ENCODE peak calls at places on chromosomes 4 and X, in five cellular contexts. O is aorta; D is lower lobe of right lung; S is IMR-90; H is CD8-positive, alpha-beta T cell. U is an unnamed sample.

GRCh38 chr4:17511950-17512795 is at the start of gene QDPR:
- DNase-seq in O (peak; percentile 94), D (peak; percentile 90), S (peak; percentile 50), H (peak; percentile 70), U (peak; percentile 34)

GRCh38 chr4:158970786-158971185 is 132.1 kb upstream of the RAPGEF2 start:
- DNase-seq in O (no peak), D (no peak), S (peak; percentile 18), H (no peak), U (no peak)

GRCh38 chr4:176927117-176927516 is 134.4 kb upstream of the VEGFC start:
- DNase-seq in O (no peak), D (no peak), S (no peak), H (no peak), U (peak; percentile 39)

GRCh38 chr4:130563185-130563890 is 1467.4 kb downstream of the C4orf33 start:
- DNase-seq in O (peak; percentile 75), D (no peak), S (peak; percentile 72), H (no peak), U (peak; percentile 66)

GRCh38 chr4:4402966-4403365 is 16.1 kb downstream of the NSG1 start:
- DNase-seq in O (no peak), D (no peak), S (peak; percentile 8), H (no peak), U (peak; percentile 72)

GRCh38 chrX:2583194-2584162 is 82.7 kb upstream of the DHRSX start:
- DNase-seq in O (peak; percentile 62), D (no peak), S (no peak), H (no peak), U (no peak)

GRCh38 chr4:54368861-54369260 is 139.8 kb downstream of the PDGFRA start:
- DNase-seq in O (no peak), D (no peak), S (peak; percentile 60), H (no peak), U (no peak)

GRCh38 chr4:47553329-47554125 is 68.5 kb downstream of the ATP10D start:
- DNase-seq in O (no peak), D (no peak), S (peak; percentile 44), H (no peak), U (peak; percentile 49)

GRCh38 chrX:76253432-76253831 is 80.6 kb downstream of the PBDC1 start:
- DNase-seq in O (no peak), D (no peak), S (peak; percentile 56), H (peak; percentile 33), U (peak; percentile 17)

GRCh38 chr4:126986828-126987227 is 645.9 kb upstream of the INTU start:
- DNase-seq in O (no peak), D (no peak), S (peak; percentile 82), H (no peak), U (peak; percentile 75)

GRCh38 chr4:73593631-73594241 is 26.5 kb downstream of the RASSF6 start:
- DNase-seq in O (no peak), D (no peak), S (peak; percentile 49), H (no peak), U (no peak)

GRCh38 chr4:80577991-80578390 is 242.5 kb downstream of the CFAP299 start:
- DNase-seq in O (no peak), D (no peak), S (no peak), H (no peak), U (no peak)

GRCh38 chr4:109864134-109864533 is 16.2 kb downstream of the LRIT3 start:
- DNase-seq in O (no peak), D (no peak), S (no peak), H (no peak), U (no peak)

GRCh38 chr4:45147866-45148265 is 421.5 kb upstream of the GNPDA2 start:
- DNase-seq in O (no peak), D (no peak), S (no peak), H (no peak), U (peak; percentile 74)

GRCh38 chr4:165009493-165010227 is 22.1 kb upstream of the TRIM60 start:
- DNase-seq in O (no peak), D (no peak), S (no peak), H (no peak), U (no peak)

GRCh38 chr4:11765849-11766453 is 337.3 kb upstream of the HS3ST1 start:
- DNase-seq in O (no peak), D (no peak), S (peak; percentile 37), H (peak; percentile 11), U (peak; percentile 44)

GRCh38 chr4:184477201-184477999 is 3.0 kb upstream of the IRF2 start:
- DNase-seq in O (no peak), D (no peak), S (no peak), H (no peak), U (no peak)

GRCh38 chrX:103063191-103063845 is 653 bp downstream of the BEX1 start:
- DNase-seq in O (no peak), D (no peak), S (peak; percentile 12), H (no peak), U (no peak)

GRCh38 chr4:139229534-139230039 is 50.4 kb downstream of the MGARP start:
- DNase-seq in O (no peak), D (no peak), S (peak; percentile 68), H (no peak), U (no peak)

GRCh38 chr4:6680372-6681034 is 13.2 kb upstream of the S100P start:
- DNase-seq in O (peak; percentile 22), D (no peak), S (no peak), H (no peak), U (no peak)

GRCh38 chr4:13182136-13182535 is 302.0 kb downstream of the RAB28 start:
- DNase-seq in O (no peak), D (no peak), S (no peak), H (no peak), U (no peak)

GRCh38 chrX:44731160-44731559 is 112.7 kb upstream of the DUSP21 start:
- DNase-seq in O (no peak), D (no peak), S (peak; percentile 20), H (no peak), U (peak; percentile 56)

GRCh38 chrX:44735498-44735897 is 108.3 kb upstream of the DUSP21 start:
- DNase-seq in O (no peak), D (no peak), S (no peak), H (no peak), U (no peak)

DNA sequence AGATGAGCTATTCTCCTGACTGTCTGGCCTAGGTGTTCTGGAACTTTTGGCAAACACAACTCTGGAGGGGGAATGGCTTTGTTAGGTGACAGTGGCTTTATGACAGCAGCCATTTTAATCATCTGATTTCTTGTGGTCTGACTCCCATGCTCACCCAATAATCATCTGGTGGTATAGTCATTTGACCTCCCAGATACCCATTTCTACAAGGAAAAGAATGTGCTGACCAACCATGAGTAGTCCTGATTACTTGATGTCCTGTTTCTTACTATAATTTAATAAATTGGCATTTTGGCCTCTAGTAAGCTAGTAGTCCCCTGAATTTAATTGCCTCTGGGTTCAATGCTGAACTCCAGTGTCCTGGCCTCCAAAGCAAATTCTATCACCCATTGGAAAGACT is 109.9 kb upstream of the DUSP21 start:
- DNase-seq in O (no peak), D (no peak), S (peak; percentile 4), H (no peak), U (no peak)
- H3K4me1 ChIP-seq in O (no peaks in the 10 kb centered on the region), D (no peaks in the 10 kb centered on the region), S (no peaks in the 10 kb centered on the region), H (no peaks in the 10 kb centered on the region), U (peaks cover 3% of the 10 kb centered on the region)

DNA sequence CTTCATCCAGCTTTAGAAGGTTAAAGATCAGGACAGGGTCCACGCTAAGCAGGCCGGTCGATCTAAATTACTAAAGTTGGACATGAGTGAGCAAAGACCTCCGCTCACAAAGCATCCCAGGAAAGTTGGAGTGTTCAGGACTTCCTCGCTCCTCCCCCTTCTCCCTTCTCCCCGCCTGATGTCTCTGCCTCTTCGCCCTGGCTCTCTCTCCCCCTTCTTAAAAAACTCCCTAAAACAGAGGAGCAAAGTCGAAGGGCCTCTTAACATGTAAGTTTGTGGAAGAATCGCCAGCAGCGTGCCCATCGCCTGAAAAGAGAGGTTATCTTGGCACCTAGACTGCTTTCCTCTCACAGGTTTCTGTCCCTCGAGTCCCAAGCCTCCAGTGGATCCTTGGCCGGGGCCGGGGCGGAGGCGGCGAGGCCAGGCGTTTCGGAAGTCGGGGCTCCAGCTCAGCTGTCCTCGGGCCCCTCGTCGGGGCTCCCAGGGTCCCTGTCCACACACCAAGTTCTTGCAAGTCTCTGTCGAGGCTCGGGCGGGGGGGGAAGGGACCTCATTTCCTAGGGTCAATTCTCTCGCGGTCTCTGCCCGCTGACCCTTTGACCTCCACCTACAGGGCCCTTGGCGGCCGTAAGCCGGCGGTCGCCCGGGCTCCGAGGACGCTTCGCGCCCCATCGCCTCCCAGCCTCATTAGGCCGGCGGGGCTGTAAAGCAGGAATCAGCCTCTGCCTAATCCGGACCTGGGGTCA is 7.6 kb downstream of the ZIC3 start:
- DNase-seq in O (no peak), D (no peak), S (no peak), H (no peak), U (no peak)
- H3K4me1 ChIP-seq in O (no peaks in the 10 kb centered on the region), D (no peaks in the 10 kb centered on the region), S (no peaks in the 10 kb centered on the region), H (no peaks in the 10 kb centered on the region), U (no peaks in the 10 kb centered on the region)

DNA sequence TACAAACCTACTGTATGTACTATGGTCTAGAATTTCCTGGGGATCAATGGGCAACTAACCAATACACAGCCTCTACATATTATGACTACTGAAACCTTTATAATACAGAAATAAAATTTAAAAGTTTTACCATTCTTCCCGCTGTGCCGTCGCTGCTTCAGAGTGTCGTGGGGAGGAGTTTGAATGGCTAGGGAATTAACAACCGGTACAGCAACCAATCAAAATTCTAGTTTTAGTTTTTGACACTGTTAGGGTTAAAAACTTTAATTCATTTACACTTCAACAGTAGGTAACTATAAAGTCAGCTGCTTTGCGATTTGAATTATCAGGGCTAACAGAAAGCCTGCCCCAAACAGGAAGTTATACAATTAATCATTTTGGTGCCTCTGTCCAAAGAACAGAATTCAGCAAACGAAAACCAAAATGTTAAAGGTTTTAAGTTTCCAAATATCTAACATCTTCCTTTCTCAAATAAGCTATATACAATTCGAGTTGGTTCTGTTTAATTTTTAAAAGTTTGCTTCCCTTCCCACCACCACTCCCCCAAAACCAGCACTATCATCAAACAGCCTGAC is 2.3 kb downstream of the HNRNPD start:
- DNase-seq in O (no peak), D (no peak), S (peak; percentile 18), H (no peak), U (no peak)
- H3K4me1 ChIP-seq in O (no peaks in the 10 kb centered on the region), D (peaks cover 67% of the 10 kb centered on the region), S (no peaks in the 10 kb centered on the region), H (peaks cover 57% of the 10 kb centered on the region), U (peaks cover 43% of the 10 kb centered on the region)

GRCh38 chr4:7827566-7827965 is 112.1 kb downstream of the AFAP1 start:
- DNase-seq in O (no peak), D (no peak), S (no peak), H (no peak), U (no peak)

GRCh38 chr4:7824218-7824617 is 115.4 kb downstream of the AFAP1 start:
- DNase-seq in O (no peak), D (no peak), S (peak; percentile 76), H (no peak), U (no peak)

GRCh38 chr4:7828011-7828720 is 111.5 kb downstream of the AFAP1 start:
- DNase-seq in O (no peak), D (peak; percentile 59), S (peak; percentile 100), H (peak; percentile 59), U (peak; percentile 87)

GRCh38 chr4:7826909-7827306 is 112.8 kb downstream of the AFAP1 start:
- DNase-seq in O (no peak), D (no peak), S (no peak), H (no peak), U (no peak)

DNA sequence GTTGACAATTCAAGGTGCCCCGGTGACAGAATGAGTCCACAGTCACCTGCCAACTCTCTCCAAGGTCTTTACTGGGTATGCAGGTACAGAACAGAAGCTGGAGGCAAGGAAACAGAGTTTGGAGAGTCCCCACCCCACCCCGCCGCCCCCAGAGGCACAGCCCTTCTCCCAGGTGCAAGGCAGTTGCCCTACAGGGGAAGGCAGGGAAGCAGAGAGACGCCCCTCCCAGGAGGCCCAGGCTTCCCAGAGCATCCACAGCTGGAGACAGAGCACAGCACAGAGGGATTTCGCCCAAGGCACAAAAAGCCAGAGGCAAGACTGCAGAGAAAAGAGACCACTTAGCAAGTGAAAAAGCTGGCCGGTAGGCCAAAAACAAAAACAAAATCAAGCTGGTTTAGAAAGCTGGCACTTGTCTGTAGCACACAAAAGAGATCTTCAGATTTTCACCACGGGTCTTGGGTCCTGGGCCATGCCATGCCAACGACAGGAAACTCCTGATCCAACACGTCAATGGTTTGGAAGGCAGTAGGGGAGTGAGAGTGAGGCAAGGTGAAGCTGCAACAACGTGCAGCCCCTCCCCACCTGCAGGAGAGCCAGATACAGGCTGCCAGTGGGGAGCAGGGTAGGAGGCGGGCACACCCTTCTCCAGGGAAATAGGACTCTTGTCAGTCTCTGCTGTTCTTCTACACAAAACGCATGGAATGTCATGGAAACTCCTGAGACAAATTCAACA is 113.3 kb downstream of the AFAP1 start:
- DNase-seq in O (no peak), D (no peak), S (no peak), H (no peak), U (no peak)
- H3K4me1 ChIP-seq in O (no peaks in the 10 kb centered on the region), D (peaks cover 19% of the 10 kb centered on the region), S (peaks cover 32% of the 10 kb centered on the region), H (peaks cover 31% of the 10 kb centered on the region), U (peaks cover 8% of the 10 kb centered on the region)

U was measured in foreskin keratinocyte.